ENCODE peak calls at places on chromosomes 12 and 14, in four cellular contexts. U is IMR-90, C is mesendoderm, J is H1. O is an unnamed sample.
A peak's percentile ranks its signal among the peaks of the same experiment; 100 is the strongest.

GRCh38 chr12:85350356-85350755 is 70.3 kb downstream of the ALX1 start:
- DNase-seq in J (no peak), U (no peak), C (peak; percentile 75), O (no peak)

GRCh38 chr12:48816148-48816854 is 2.0 kb upstream of the CACNB3 start:
- DNase-seq in U (no peak), C (no peak), J (no peak), O (no peak)

GRCh38 chr12:105555556-105555973 is 225.1 kb downstream of the C12orf75 start:
- DNase-seq in C (no peak), J (no peak), U (no peak), O (no peak)

GRCh38 chr12:106369624-106370346 is 12.2 kb downstream of the POLR3B start:
- DNase-seq in C (no peak), J (no peak), U (peak; percentile 88), O (no peak)

GRCh38 chr12:65748332-65748731 is 76.0 kb upstream of the HMGA2 start:
- DNase-seq in U (no peak), J (no peak), C (no peak), O (no peak)

GRCh38 chr12:59972941-59973340 is 377.1 kb downstream of the SLC16A7 start:
- DNase-seq in J (no peak), U (peak; percentile 88), C (peak; percentile 13), O (no peak)

GRCh38 chr12:123237646-123238329 is 4.6 kb downstream of the MTRFR start:
- DNase-seq in U (peak; percentile 64), J (peak; percentile 66), C (peak; percentile 49), O (peak; percentile 53)

GRCh38 chr14:104105822-104106470 is 20.4 kb downstream of the ASPG start:
- DNase-seq in J (peak; percentile 37), U (no peak), C (no peak), O (peak; percentile 22)

GRCh38 chr14:31229638-31230229 is 22.1 kb upstream of the HECTD1 start:
- DNase-seq in J (peak; percentile 51), C (peak; percentile 90), U (peak; percentile 98), O (peak; percentile 54)

GRCh38 chr12:38110026-38110699 is 206.4 kb upstream of the ALG10B start:
- DNase-seq in U (no peak), C (no peak), J (no peak), O (no peak)
- H3K56ac ChIP-seq in U (no peak overlapping the region), C (no peak overlapping the region), J (no peak overlapping the region), O (no peak overlapping the region)

GRCh38 chr14:34060747-34061050 is 109.8 kb upstream of the EGLN3 start:
- DNase-seq in U (no peak), C (peak; percentile 58), J (no peak), O (no peak)
- H3K4me2 ChIP-seq in U (peak overlapping the region; percentile 65), C (peak overlapping the region; percentile 66), J (peak overlapping the region; percentile 84), O (peak overlapping the region; percentile 32)

DNA sequence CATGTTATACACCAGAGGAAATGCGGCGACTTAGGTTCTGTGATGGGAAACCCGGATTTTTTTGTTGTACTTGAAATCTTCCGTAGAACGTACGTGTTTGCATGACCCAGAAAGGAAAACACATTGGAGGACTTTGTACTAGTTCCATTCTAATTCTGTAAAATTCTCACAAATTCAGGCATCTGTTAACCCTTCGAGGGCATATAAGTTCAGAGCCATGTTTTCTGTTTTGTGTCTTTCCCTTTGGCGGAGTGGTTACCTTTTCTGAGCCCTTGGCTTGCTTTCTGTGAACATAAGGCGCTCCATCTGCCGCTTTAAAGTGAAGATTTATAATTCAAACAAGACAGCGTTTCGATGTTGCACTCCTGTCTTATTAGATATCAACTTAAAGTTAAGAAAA is 34.2 kb downstream of the BICD1 start:
- DNase-seq in J (no peak), U (no peak), C (no peak), O (no peak)
- H3K56ac ChIP-seq in J (no peak overlapping the region), U (no peak overlapping the region), C (no peak overlapping the region), O (no peak overlapping the region)

GRCh38 chr12:12872139-12872933 is 19.0 kb upstream of the GPRC5A start:
- DNase-seq in C (peak; percentile 68), U (peak; percentile 88), J (no peak), O (peak; percentile 54)
- H3K4me2 ChIP-seq in C (no peak overlapping the region), U (peak overlapping the region; percentile 51), J (peak overlapping the region; percentile 6), O (no peak overlapping the region)

GRCh38 chr12:13947237-13947945 is 34.0 kb downstream of the GRIN2B start:
- DNase-seq in J (no peak), U (no peak), C (no peak), O (no peak)
- H3K56ac ChIP-seq in J (no peak overlapping the region), U (no peak overlapping the region), C (no peak overlapping the region), O (no peak overlapping the region)

O was measured in H9.